ENCODE peak calls at places on chromosome 20, in six cellular contexts. One of them, this sample, is unnamed.

GRCh38 chr20:63736893-63737689 is 627 bp downstream of the LIME1 start:
- DNase-seq in epithelial cell of esophagus: peak; percentile 28
- DNase-seq in EH: no peak
- DNase-seq in amniotic epithelial cell: no peak
- DNase-seq in NCI-H460: no peak
- DNase-seq in adipocyte: no peak
- DNase-seq in this sample: no peak

GRCh38 chr20:50270569-50270968 is 79.9 kb downstream of the CEBPB start:
- DNase-seq in NCI-H460: no peak
- DNase-seq in EH: no peak
- DNase-seq in adipocyte: no peak
- DNase-seq in amniotic epithelial cell: no peak
- DNase-seq in epithelial cell of esophagus: no peak
- DNase-seq in this sample: no peak

GRCh38 chr20:36369739-36370138 is 63.6 kb downstream of the DLGAP4 start:
- DNase-seq in amniotic epithelial cell: no peak
- DNase-seq in NCI-H460: no peak
- DNase-seq in epithelial cell of esophagus: no peak
- DNase-seq in EH: no peak
- DNase-seq in adipocyte: no peak
- DNase-seq in this sample: no peak

GRCh38 chr20:14449323-14449722 is 111.9 kb upstream of the FLRT3 start:
- DNase-seq in adipocyte: peak; percentile 27
- DNase-seq in amniotic epithelial cell: peak; percentile 34
- DNase-seq in NCI-H460: no peak
- DNase-seq in EH: no peak
- DNase-seq in epithelial cell of esophagus: peak; percentile 85
- DNase-seq in this sample: peak; percentile 27

GRCh38 chr20:6851136-6851535 is 83.7 kb downstream of the BMP2 start:
- DNase-seq in epithelial cell of esophagus: no peak
- DNase-seq in EH: no peak
- DNase-seq in adipocyte: no peak
- DNase-seq in amniotic epithelial cell: no peak
- DNase-seq in NCI-H460: no peak
- DNase-seq in this sample: no peak

GRCh38 chr20:60100780-60101179 is 142.6 kb downstream of the CDH26 start:
- DNase-seq in adipocyte: no peak
- DNase-seq in amniotic epithelial cell: no peak
- DNase-seq in epithelial cell of esophagus: no peak
- DNase-seq in NCI-H460: no peak
- DNase-seq in EH: no peak
- DNase-seq in this sample: no peak

GRCh38 chr20:46324960-46325703 is 16.8 kb upstream of the CDH22 start:
- DNase-seq in EH: peak; percentile 34
- DNase-seq in amniotic epithelial cell: peak; percentile 20
- DNase-seq in epithelial cell of esophagus: peak; percentile 40
- DNase-seq in NCI-H460: peak; percentile 38
- DNase-seq in adipocyte: peak; percentile 42
- DNase-seq in this sample: peak; percentile 58

GRCh38 chr20:13006825-13007224 is 1.9 kb upstream of the SPTLC3 start:
- DNase-seq in adipocyte: peak; percentile 89
- DNase-seq in epithelial cell of esophagus: peak; percentile 83
- DNase-seq in NCI-H460: no peak
- DNase-seq in amniotic epithelial cell: peak; percentile 24
- DNase-seq in EH: peak; percentile 11
- DNase-seq in this sample: peak; percentile 68

GRCh38 chr20:3045042-3045815 is 623 bp upstream of the MRPS26 start:
- DNase-seq in NCI-H460: peak; percentile 63
- DNase-seq in EH: no peak
- DNase-seq in epithelial cell of esophagus: peak; percentile 68
- DNase-seq in amniotic epithelial cell: peak; percentile 74
- DNase-seq in adipocyte: peak; percentile 83
- DNase-seq in this sample: peak; percentile 95

GRCh38 chr20:63846128-63846771 is 15.0 kb upstream of the ABHD16B start:
- DNase-seq in NCI-H460: no peak
- DNase-seq in adipocyte: peak; percentile 49
- DNase-seq in EH: peak; percentile 61
- DNase-seq in amniotic epithelial cell: no peak
- DNase-seq in epithelial cell of esophagus: no peak
- DNase-seq in this sample: peak; percentile 61

GRCh38 chr20:36133821-36134220 is 20.7 kb upstream of the EPB41L1 start:
- DNase-seq in adipocyte: no peak
- DNase-seq in NCI-H460: no peak
- DNase-seq in EH: no peak
- DNase-seq in amniotic epithelial cell: no peak
- DNase-seq in epithelial cell of esophagus: peak; percentile 43
- DNase-seq in this sample: no peak

GRCh38 chr20:46406986-46407670 is 713 bp upstream of the ELMO2 start:
- DNase-seq in epithelial cell of esophagus: peak; percentile 76
- DNase-seq in amniotic epithelial cell: no peak
- DNase-seq in adipocyte: peak; percentile 58
- DNase-seq in EH: no peak
- DNase-seq in NCI-H460: no peak
- DNase-seq in this sample: no peak

GRCh38 chr20:23551383-23551782 is 16.9 kb downstream of the CST9L start:
- DNase-seq in amniotic epithelial cell: no peak
- DNase-seq in EH: no peak
- DNase-seq in epithelial cell of esophagus: no peak
- DNase-seq in adipocyte: no peak
- DNase-seq in NCI-H460: no peak
- DNase-seq in this sample: no peak

GRCh38 chr20:19950042-19950441 is 67.1 kb upstream of the NAA20 start:
- DNase-seq in adipocyte: no peak
- DNase-seq in epithelial cell of esophagus: no peak
- DNase-seq in amniotic epithelial cell: no peak
- DNase-seq in NCI-H460: no peak
- DNase-seq in EH: no peak
- DNase-seq in this sample: no peak

GRCh38 chr20:62320581-62321354 is 18.0 kb downstream of the ADRM1 start:
- DNase-seq in NCI-H460: peak; percentile 47
- DNase-seq in amniotic epithelial cell: no peak
- DNase-seq in epithelial cell of esophagus: peak; percentile 51
- DNase-seq in adipocyte: peak; percentile 9
- DNase-seq in EH: no peak
- DNase-seq in this sample: peak; percentile 12

This sample was measured in choroid plexus epithelial cell.